ENCODE peak calls at places on chromosomes 13 and 19, in five cellular contexts. J is brain microvascular endothelial cell, P is DND-41, O is AG10803, H is neural progenitor cell. T is an unnamed sample.

GRCh38 chr13:42497798-42498197 is 76.2 kb upstream of the TNFSF11 start:
- DNase-seq in J (peak; percentile 86), P (no peak), O (no peak), H (no peak), T (no peak)

GRCh38 chr13:113666951-113667701 is at the start of gene GRK1:
- DNase-seq in J (no peak), P (no peak), O (no peak), H (peak; percentile 16), T (no peak)

GRCh38 chr13:93226623-93227279 is at the start of gene GPC6:
- DNase-seq in J (peak; percentile 91), P (no peak), O (peak; percentile 94), H (peak; percentile 84), T (no peak)

GRCh38 chr13:89878904-89879303 is 1468.6 kb upstream of the MIR17HG start:
- DNase-seq in J (no peak), P (no peak), O (no peak), H (no peak), T (no peak)

GRCh38 chr19:38061294-38061693 is 154.3 kb downstream of the SIPA1L3 start:
- DNase-seq in J (peak; percentile 81), P (no peak), O (peak; percentile 90), H (no peak), T (no peak)

GRCh38 chr13:23715762-23716235 is 145.6 kb downstream of the TNFRSF19 start:
- DNase-seq in J (no peak), P (peak; percentile 22), O (no peak), H (no peak), T (peak; percentile 26)

GRCh38 chr13:48776396-48776795 is 122.7 kb downstream of the CYSLTR2 start:
- DNase-seq in J (no peak), P (no peak), O (peak; percentile 29), H (no peak), T (no peak)

GRCh38 chr13:24183741-24184182 is 23.2 kb downstream of the SPATA13 start:
- DNase-seq in J (no peak), P (no peak), O (no peak), H (no peak), T (no peak)

GRCh38 chr13:35966024-35966423 is 165.2 kb downstream of the DCLK1 start:
- DNase-seq in J (no peak), P (no peak), O (peak; percentile 78), H (no peak), T (no peak)

GRCh38 chr19:55437410-55437809 is 5.7 kb downstream of the SHISA7 start:
- DNase-seq in J (peak; percentile 56), P (peak; percentile 54), O (peak; percentile 39), H (peak; percentile 90), T (no peak)

GRCh38 chr13:110575322-110576069 is 14.0 kb upstream of the RAB20 start:
- DNase-seq in J (peak; percentile 14), P (no peak), O (peak; percentile 36), H (peak; percentile 18), T (no peak)

GRCh38 chr13:34161829-34162544 is 344.0 kb downstream of the RFC3 start:
- DNase-seq in J (peak; percentile 42), P (no peak), O (peak; percentile 93), H (peak; percentile 41), T (no peak)

GRCh38 chr13:51148952-51149573 is 38.0 kb upstream of the C13orf42 start:
- DNase-seq in J (peak; percentile 72), P (no peak), O (peak; percentile 60), H (peak; percentile 82), T (peak; percentile 16)

GRCh38 chr13:97435297-97435682 is 1.3 kb downstream of the RAP2A start:
- DNase-seq in J (no peak), P (no peak), O (no peak), H (no peak), T (no peak)
- H3K4me3 ChIP-seq in J (peak overlapping the region; percentile 80), P (peak overlapping the region; percentile 46), O (peak overlapping the region; percentile 80), H (peak overlapping the region; percentile 98), T (peak overlapping the region; percentile 79)

DNA sequence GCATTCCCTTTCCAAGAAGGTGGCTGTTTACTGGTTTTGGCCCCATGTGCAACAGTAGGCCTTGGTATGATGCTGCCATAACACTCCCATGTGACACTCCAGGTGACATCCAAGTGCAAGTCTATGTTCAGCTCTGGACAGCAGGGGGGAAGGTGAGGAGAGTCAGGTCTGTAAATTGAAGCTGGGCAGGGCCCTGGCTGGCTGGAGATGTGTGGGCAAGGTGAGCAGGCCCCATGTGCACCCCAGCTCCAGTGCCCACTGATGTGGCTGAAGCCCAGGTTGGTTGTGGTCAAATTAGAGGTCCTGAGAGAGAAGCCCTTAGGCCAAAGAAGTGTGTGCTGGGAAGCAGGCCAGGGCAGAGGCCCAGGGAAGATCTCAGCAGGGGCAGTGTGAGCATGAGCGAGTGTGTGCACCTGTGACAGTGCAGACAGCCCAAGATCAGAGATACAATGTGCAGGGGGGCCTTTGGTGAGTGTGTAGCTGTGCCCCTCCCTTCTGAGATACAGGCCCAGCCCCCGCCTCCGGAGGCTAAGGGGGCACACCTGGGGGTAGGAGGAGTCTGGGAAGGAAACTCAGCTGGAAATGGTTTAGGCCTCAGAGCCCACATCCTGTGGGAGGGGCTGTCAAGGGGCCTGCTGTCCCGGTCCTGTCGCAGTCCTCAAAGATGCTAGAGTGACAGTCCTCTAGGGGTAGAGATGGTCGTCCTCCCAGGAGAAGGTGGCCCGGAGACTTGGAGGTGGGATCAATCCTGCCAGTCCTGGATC is 18.6 kb downstream of the DEDD2 start:
- DNase-seq in J (no peak), P (peak; percentile 97), O (no peak), H (no peak), T (peak; percentile 87)
- H3K4me3 ChIP-seq in J (no peak overlapping the region), P (no peak overlapping the region), O (no peak overlapping the region), H (no peak overlapping the region), T (peak overlapping the region; percentile 57)

GRCh38 chr19:4305659-4306058 is 1.3 kb downstream of the FSD1 start:
- DNase-seq in J (no peak), P (no peak), O (no peak), H (no peak), T (no peak)

GRCh38 chr19:4305253-4305612 is 835 bp downstream of the FSD1 start:
- DNase-seq in J (no peak), P (no peak), O (no peak), H (no peak), T (no peak)

GRCh38 chr19:4302238-4302630 is at the start of gene TMIGD2:
- DNase-seq in J (no peak), P (peak; percentile 43), O (no peak), H (no peak), T (no peak)

GRCh38 chr19:4304509-4305252 is at the start of gene FSD1:
- DNase-seq in J (peak; percentile 30), P (peak; percentile 67), O (peak; percentile 43), H (peak; percentile 92), T (peak; percentile 77)

DNA sequence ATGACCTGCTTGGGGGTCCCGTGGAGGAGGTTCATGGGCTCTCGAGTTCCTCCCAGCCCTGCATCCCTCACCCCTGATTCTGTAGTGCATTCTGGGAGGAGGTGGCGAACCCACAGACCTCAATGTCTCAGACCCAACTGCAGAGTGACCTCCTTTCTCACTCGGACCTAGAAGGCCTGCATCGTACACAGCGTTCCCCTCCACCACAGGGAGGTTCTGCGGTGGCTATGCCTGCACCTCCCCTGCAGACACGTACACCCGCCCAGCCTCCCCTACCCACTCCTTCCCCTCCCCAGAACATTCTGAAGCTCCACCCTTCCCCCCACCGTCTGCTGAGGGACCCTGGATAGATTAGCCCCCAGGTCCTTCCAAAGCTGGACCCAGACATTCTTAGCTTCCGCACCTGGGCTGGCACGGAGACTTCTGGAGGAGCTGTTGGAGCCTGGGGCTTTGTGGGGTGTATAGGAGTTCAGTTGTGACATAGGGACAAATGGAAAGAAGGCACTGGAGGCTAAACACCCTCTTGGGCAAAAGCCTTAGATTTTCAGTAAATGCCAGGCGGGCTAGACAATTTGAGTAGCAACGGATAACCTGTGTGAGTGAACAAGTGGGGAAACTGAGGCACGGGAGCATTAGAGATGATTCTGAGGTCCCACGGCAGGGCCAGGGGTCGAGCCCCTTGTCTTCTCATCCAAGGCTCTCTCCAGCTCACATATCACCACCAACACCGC is 455 bp upstream of the FSD1 start:
- DNase-seq in J (no peak), P (no peak), O (no peak), H (no peak), T (no peak)
- H3K4me3 ChIP-seq in J (peak overlapping the region; percentile 45), P (no peak overlapping the region), O (peak overlapping the region; percentile 18), H (peak overlapping the region; percentile 67), T (peak overlapping the region; percentile 70)

DNA sequence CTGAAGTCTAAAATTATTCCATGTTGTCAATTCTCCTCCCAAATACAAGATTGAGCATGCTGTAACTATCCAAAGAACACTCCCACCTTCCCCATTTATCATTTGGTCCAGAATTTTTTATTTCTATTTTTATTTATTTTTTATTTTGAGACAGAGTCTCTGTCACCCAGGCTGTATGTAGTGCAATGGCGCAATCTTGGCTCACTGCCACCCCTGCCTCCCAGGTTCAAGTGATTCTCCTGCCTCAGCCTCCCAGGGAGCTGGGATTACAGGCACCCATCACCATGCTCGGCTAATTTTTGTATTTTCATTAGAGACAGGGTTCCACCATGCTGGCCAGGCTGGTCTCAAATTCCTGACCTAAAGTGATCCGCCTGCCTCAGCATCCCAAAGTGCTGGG is 306.8 kb downstream of the KLF12 start:
- DNase-seq in J (no peak), P (no peak), O (no peak), H (no peak), T (no peak)
- H3K4me3 ChIP-seq in J (no peak overlapping the region), P (no peak overlapping the region), O (no peak overlapping the region), H (no peak overlapping the region), T (no peak overlapping the region)

GRCh38 chr19:18421371-18421959 is 2.3 kb downstream of the SSBP4 start:
- DNase-seq in J (no peak), P (no peak), O (no peak), H (no peak), T (no peak)

GRCh38 chr19:18419195-18419698 is at the start of gene SSBP4:
- DNase-seq in J (peak; percentile 53), P (peak; percentile 73), O (peak; percentile 76), H (peak; percentile 91), T (peak; percentile 88)

GRCh38 chr19:18422530-18423191 is 3.5 kb downstream of the SSBP4 start:
- DNase-seq in J (no peak), P (peak; percentile 52), O (no peak), H (no peak), T (peak; percentile 61)

GRCh38 chr19:18419699-18420460 is 682 bp downstream of the SSBP4 start:
- DNase-seq in J (no peak), P (peak; percentile 71), O (no peak), H (peak; percentile 62), T (peak; percentile 77)

DNA sequence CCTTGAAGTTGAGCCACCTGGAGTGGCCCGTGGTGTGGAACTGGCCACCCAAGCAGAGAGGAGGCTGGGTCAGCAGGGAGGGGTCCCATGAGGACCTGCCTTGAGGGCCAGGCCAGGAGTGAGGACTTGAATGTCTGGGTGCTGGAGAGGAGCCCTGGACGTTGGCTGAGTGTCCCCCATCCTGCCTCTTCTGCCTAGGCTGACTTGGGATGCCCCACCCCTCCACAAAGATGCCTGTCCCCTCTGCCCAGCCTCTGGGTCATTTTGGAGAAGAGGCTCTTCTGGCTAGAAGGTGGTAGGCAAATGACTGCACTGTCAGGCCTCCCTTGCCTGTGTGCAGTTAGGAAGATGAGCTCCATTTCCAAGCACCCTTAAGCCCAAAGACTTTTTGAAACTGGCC is 1.7 kb downstream of the SSBP4 start:
- DNase-seq in J (no peak), P (no peak), O (no peak), H (no peak), T (no peak)
- H3K4me3 ChIP-seq in J (peak overlapping the region; percentile 74), P (no peak overlapping the region), O (peak overlapping the region; percentile 70), H (no peak overlapping the region), T (peak overlapping the region; percentile 76)

DNA sequence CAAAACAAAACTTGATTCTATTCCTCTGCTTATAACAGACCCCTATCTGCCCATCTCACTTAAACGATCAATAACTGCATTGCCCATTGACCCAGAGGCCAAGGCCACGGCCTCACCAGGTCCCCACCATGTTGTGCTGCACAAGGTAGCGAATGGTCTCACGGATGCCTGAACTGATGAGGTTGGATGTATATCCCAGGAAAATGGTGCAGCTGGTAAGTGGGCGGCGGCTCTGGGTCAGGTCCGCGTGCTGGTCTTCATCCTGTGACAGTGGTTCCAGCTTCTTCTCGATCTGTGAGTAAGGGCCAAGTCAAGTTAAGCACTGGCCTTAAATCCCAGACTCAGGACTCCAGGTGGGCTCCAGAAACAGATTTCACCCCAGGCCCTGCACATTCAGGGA is 1.6 kb downstream of the DHPS start:
- DNase-seq in J (no peak), P (no peak), O (no peak), H (no peak), T (no peak)
- H3K4me3 ChIP-seq in J (no peak overlapping the region), P (no peak overlapping the region), O (no peak overlapping the region), H (no peak overlapping the region), T (peak overlapping the region; percentile 47)

T was measured in OCI-LY7.